ENCODE peak calls at places on chromosomes 12 and 14, in six cellular contexts. L is ovary, D is HCT116, F is IMR-90, X is A549, C is body of pancreas. R is an unnamed sample.

GRCh38 chr14:56189306-56189705 is 71.1 kb downstream of the PELI2 start:
- DNase-seq in F (peak; percentile 91), D (no peak), X (peak; percentile 39), C (peak; percentile 36), L (no peak), R (peak; percentile 50)

GRCh38 chr14:76024211-76024907 is 38.8 kb downstream of the IFT43 start:
- DNase-seq in L (no peak), F (no peak), C (no peak), X (no peak), D (no peak), R (no peak)

GRCh38 chr12:124567673-124568373 is 411 bp upstream of the NCOR2 start:
- DNase-seq in C (peak; percentile 89), X (peak; percentile 84), F (peak; percentile 94), D (no peak), L (peak; percentile 98), R (peak; percentile 98)

GRCh38 chr14:53093206-53093605 is 59.9 kb downstream of the DDHD1 start:
- DNase-seq in L (no peak), C (no peak), D (no peak), F (peak; percentile 64), X (no peak), R (no peak)

GRCh38 chr14:100662850-100663527 is 63.7 kb upstream of the DLK1 start:
- DNase-seq in L (peak; percentile 83), X (peak; percentile 77), C (peak; percentile 77), D (peak; percentile 87), F (peak; percentile 61), R (peak; percentile 36)

GRCh38 chr12:64403708-64404469 is at the start of gene XPOT:
- DNase-seq in D (peak; percentile 95), F (peak; percentile 98), X (peak; percentile 97), L (peak; percentile 93), C (peak; percentile 95), R (peak; percentile 98)

GRCh38 chr14:34781242-34781641 is 66.8 kb upstream of the CFL2 start:
- DNase-seq in D (no peak), F (peak; percentile 96), X (no peak), L (no peak), C (no peak), R (peak; percentile 22)

GRCh38 chr12:53761306-53761705 is 9.5 kb upstream of the CISTR start:
- DNase-seq in L (no peak), C (no peak), X (no peak), D (no peak), F (no peak), R (no peak)

GRCh38 chr12:18467636-18468520 is 206.6 kb downstream of the PIK3C2G start:
- DNase-seq in L (no peak), F (peak; percentile 18), X (no peak), D (no peak), C (no peak), R (no peak)

GRCh38 chr14:68801631-68802030 is 8.8 kb upstream of the ZFP36L1 start:
- DNase-seq in X (no peak), L (no peak), F (no peak), D (no peak), C (no peak), R (no peak)

GRCh38 chr14:87304404-87304803 is 688.6 kb downstream of the GALC start:
- DNase-seq in D (no peak), L (no peak), F (no peak), C (no peak), X (no peak), R (no peak)

GRCh38 chr14:105315211-105315721 is 718 bp downstream of the PACS2 start:
- DNase-seq in F (no peak), L (peak; percentile 54), X (peak; percentile 40), C (peak; percentile 65), D (peak; percentile 27), R (peak; percentile 92)

GRCh38 chr12:59646636-59647035 is 50.8 kb downstream of the SLC16A7 start:
- DNase-seq in X (no peak), D (no peak), L (no peak), F (peak; percentile 1), C (no peak), R (no peak)

GRCh38 chr12:110503432-110503831 is 1.3 kb downstream of the RAD9B start:
- DNase-seq in L (no peak), F (no peak), D (no peak), C (no peak), X (no peak), R (no peak)

GRCh38 chr14:38419579-38419978 is 163.7 kb upstream of the CLEC14A start:
- DNase-seq in F (no peak), D (no peak), X (no peak), L (no peak), C (no peak), R (no peak)

GRCh38 chr12:1171657-1172056 is 180.6 kb downstream of the ERC1 start:
- DNase-seq in C (no peak), X (no peak), D (no peak), F (no peak), L (no peak), R (no peak)
- TF ChIP-seq POLR2A in C (no peak), X (no peak), D (no peak), F (no peak), L (no peak), R (no peak)

GRCh38 chr12:132669166-132669879 is 17.8 kb downstream of the POLE start:
- DNase-seq in C (no peak), F (no peak), L (no peak), D (no peak), X (no peak), R (no peak)

GRCh38 chr12:132672678-132673077 is 14.5 kb downstream of the POLE start:
- DNase-seq in C (no peak), L (no peak), X (no peak), D (no peak), F (no peak), R (no peak)

GRCh38 chr12:132674561-132674960 is 12.6 kb downstream of the POLE start:
- DNase-seq in L (no peak), F (no peak), C (no peak), X (no peak), D (no peak), R (no peak)

GRCh38 chr12:132673288-132674179 is 13.6 kb downstream of the POLE start:
- DNase-seq in C (no peak), L (no peak), X (no peak), F (no peak), D (no peak), R (no peak)

GRCh38 chr12:132672116-132672515 is 15.0 kb downstream of the POLE start:
- DNase-seq in L (no peak), F (no peak), D (no peak), C (no peak), X (no peak), R (no peak)
- TF ChIP-seq CTCF in L (no peak), F (no peak), D (no peak), C (no peak), X (no peak), R (no peak)

DNA sequence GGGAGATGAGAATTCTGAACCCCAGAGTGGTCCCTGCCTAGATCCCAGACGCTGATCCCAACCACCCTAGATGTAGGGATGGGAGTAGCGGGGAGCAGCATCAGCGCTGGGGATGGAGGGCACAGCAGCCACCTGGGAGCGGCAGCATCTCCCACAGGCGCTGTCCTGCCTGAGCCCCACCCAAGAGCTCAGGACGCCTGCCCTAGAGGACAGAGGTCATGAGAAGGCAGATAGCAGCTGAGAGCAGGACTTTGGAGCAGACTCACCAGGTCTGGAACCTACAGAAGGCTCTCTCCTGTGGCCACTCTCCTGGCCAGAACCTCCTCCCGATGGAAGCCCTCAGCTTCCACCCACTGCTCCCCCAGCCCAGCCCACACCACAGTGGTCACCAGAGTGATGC is 7.2 kb downstream of the CCDC85C start:
- DNase-seq in L (no peak), X (no peak), F (no peak), D (no peak), C (no peak), R (no peak)
- H3K4me3 ChIP-seq in L (no peak overlapping the region), X (no peak overlapping the region), F (no peak overlapping the region), D (no peak overlapping the region), C (no peak overlapping the region), R (no peak overlapping the region)

GRCh38 chr12:132036063-132036683 is 86.4 kb downstream of the EP400 start:
- DNase-seq in X (no peak), F (no peak), C (no peak), D (no peak), L (no peak), R (no peak)
- TF ChIP-seq POLR2A in X (no peak), F (no peak), C (no peak), D (no peak), L (no peak), R (no peak)

GRCh38 chr12:103569278-103569677 is 17.8 kb upstream of the STAB2 start:
- DNase-seq in L (no peak), D (no peak), F (no peak), C (no peak), X (no peak), R (no peak)
- TF ChIP-seq CTCF in L (no peak), D (no peak), F (no peak), C (no peak), X (no peak), R (no peak)

R was measured in lower leg skin.